ENCODE peak calls at places on chromosome 2, in four cellular contexts. P is hippocampal formation; R is activated naive CD8-positive, alpha-beta T cell treated with anti-CD3 and anti-CD28 coated beads for 36 hours; C is C1 segment of cervical spinal cord. F is an unnamed sample.
A peak's percentile ranks its signal among the peaks of the same experiment; 100 is the strongest.

GRCh38 chr2:96152301-96153165 is 7.3 kb upstream of the DUSP2 start:
- DNase-seq in C (no peak), P (no peak), R (no peak), F (no peak)

GRCh38 chr2:69915050-69915945 is at the start of gene MXD1:
- DNase-seq in P (no peak), R (peak; percentile 24), C (no peak), F (no peak)

GRCh38 chr2:105325389-105325963 is 4.1 kb downstream of the TGFBRAP1 start:
- DNase-seq in C (no peak), P (no peak), R (no peak), F (no peak)

GRCh38 chr2:96537734-96538486 is 1.4 kb downstream of the ARID5A start:
- DNase-seq in P (no peak), R (peak; percentile 63), C (peak; percentile 45), F (no peak)

GRCh38 chr2:27014771-27015433 is 17.9 kb upstream of the TMEM214 start:
- DNase-seq in C (no peak), R (no peak), P (peak; percentile 9), F (no peak)

GRCh38 chr2:227871375-227871788 is at the start of gene DAW1:
- DNase-seq in P (no peak), R (peak; percentile 68), C (no peak), F (peak; percentile 38)

GRCh38 chr2:152546230-152546837 is 170.9 kb downstream of the PRPF40A start:
- DNase-seq in C (no peak), R (no peak), P (no peak), F (no peak)

GRCh38 chr2:215435261-215435808 is 533 bp downstream of the FN1 start:
- DNase-seq in C (no peak), P (no peak), R (peak; percentile 16), F (no peak)

GRCh38 chr2:2057125-2057721 is 273.9 kb downstream of the MYT1L start:
- DNase-seq in C (no peak), R (peak; percentile 83), P (no peak), F (no peak)

F was measured in occipital lobe.